ENCODE peak calls at places on chromosomes 3 and 15, in six cellular contexts. One of them, this sample, is unnamed.

GRCh38 chr15:67550522-67550921 is 8.0 kb downstream of the MAP2K5 start:
- DNase-seq in glutamatergic neuron: no peak
- DNase-seq in lower lobe of right lung: no peak
- DNase-seq in naive thymus-derived CD4-positive, alpha-beta T cell: no peak
- DNase-seq in activated CD4-positive, alpha-beta T cell treated with anti-CD3 and anti-CD28 coated beads, Interleukin-2, amount 50 U/mL, for 4 hours: no peak
- DNase-seq in fibroblast of the aortic adventitia: no peak
- DNase-seq in this sample: no peak

GRCh38 chr3:3113042-3113709 is 3.0 kb upstream of the IL5RA start:
- DNase-seq in glutamatergic neuron: no peak
- DNase-seq in lower lobe of right lung: no peak
- DNase-seq in naive thymus-derived CD4-positive, alpha-beta T cell: no peak
- DNase-seq in activated CD4-positive, alpha-beta T cell treated with anti-CD3 and anti-CD28 coated beads, Interleukin-2, amount 50 U/mL, for 4 hours: no peak
- DNase-seq in fibroblast of the aortic adventitia: peak
- DNase-seq in this sample: no peak

GRCh38 chr3:12752111-12752510 is 6.9 kb downstream of the TMEM40 start:
- DNase-seq in glutamatergic neuron: no peak
- DNase-seq in lower lobe of right lung: no peak
- DNase-seq in naive thymus-derived CD4-positive, alpha-beta T cell: no peak
- DNase-seq in activated CD4-positive, alpha-beta T cell treated with anti-CD3 and anti-CD28 coated beads, Interleukin-2, amount 50 U/mL, for 4 hours: no peak
- DNase-seq in fibroblast of the aortic adventitia: no peak
- DNase-seq in this sample: no peak

GRCh38 chr3:113247664-113248458 is 36.5 kb downstream of the BOC start:
- DNase-seq in glutamatergic neuron: no peak
- DNase-seq in lower lobe of right lung: no peak
- DNase-seq in naive thymus-derived CD4-positive, alpha-beta T cell: no peak
- DNase-seq in activated CD4-positive, alpha-beta T cell treated with anti-CD3 and anti-CD28 coated beads, Interleukin-2, amount 50 U/mL, for 4 hours: no peak
- DNase-seq in fibroblast of the aortic adventitia: peak
- DNase-seq in this sample: no peak

GRCh38 chr3:36380171-36381031 is at the start of gene STAC:
- DNase-seq in glutamatergic neuron: peak
- DNase-seq in lower lobe of right lung: peak
- DNase-seq in naive thymus-derived CD4-positive, alpha-beta T cell: no peak
- DNase-seq in activated CD4-positive, alpha-beta T cell treated with anti-CD3 and anti-CD28 coated beads, Interleukin-2, amount 50 U/mL, for 4 hours: no peak
- DNase-seq in fibroblast of the aortic adventitia: peak
- DNase-seq in this sample: no peak

GRCh38 chr3:72820405-72820804 is 27.8 kb downstream of the SHQ1 start:
- DNase-seq in glutamatergic neuron: no peak
- DNase-seq in lower lobe of right lung: no peak
- DNase-seq in naive thymus-derived CD4-positive, alpha-beta T cell: no peak
- DNase-seq in activated CD4-positive, alpha-beta T cell treated with anti-CD3 and anti-CD28 coated beads, Interleukin-2, amount 50 U/mL, for 4 hours: no peak
- DNase-seq in fibroblast of the aortic adventitia: peak
- DNase-seq in this sample: peak

GRCh38 chr3:169923831-169924230 is 12.5 kb downstream of the SAMD7 start:
- DNase-seq in glutamatergic neuron: no peak
- DNase-seq in lower lobe of right lung: no peak
- DNase-seq in naive thymus-derived CD4-positive, alpha-beta T cell: no peak
- DNase-seq in activated CD4-positive, alpha-beta T cell treated with anti-CD3 and anti-CD28 coated beads, Interleukin-2, amount 50 U/mL, for 4 hours: no peak
- DNase-seq in fibroblast of the aortic adventitia: no peak
- DNase-seq in this sample: no peak

GRCh38 chr3:38992117-38992779 is 59.5 kb downstream of the SCN11A start:
- DNase-seq in glutamatergic neuron: no peak
- DNase-seq in lower lobe of right lung: no peak
- DNase-seq in naive thymus-derived CD4-positive, alpha-beta T cell: no peak
- DNase-seq in activated CD4-positive, alpha-beta T cell treated with anti-CD3 and anti-CD28 coated beads, Interleukin-2, amount 50 U/mL, for 4 hours: no peak
- DNase-seq in fibroblast of the aortic adventitia: peak
- DNase-seq in this sample: no peak

GRCh38 chr15:61050844-61051569 is 178.1 kb downstream of the RORA start:
- DNase-seq in glutamatergic neuron: no peak
- DNase-seq in lower lobe of right lung: no peak
- DNase-seq in naive thymus-derived CD4-positive, alpha-beta T cell: no peak
- DNase-seq in activated CD4-positive, alpha-beta T cell treated with anti-CD3 and anti-CD28 coated beads, Interleukin-2, amount 50 U/mL, for 4 hours: no peak
- DNase-seq in fibroblast of the aortic adventitia: no peak
- DNase-seq in this sample: no peak

GRCh38 chr3:188706599-188706998 is 465.2 kb upstream of the TPRG1 start:
- DNase-seq in glutamatergic neuron: no peak
- DNase-seq in lower lobe of right lung: no peak
- DNase-seq in naive thymus-derived CD4-positive, alpha-beta T cell: no peak
- DNase-seq in activated CD4-positive, alpha-beta T cell treated with anti-CD3 and anti-CD28 coated beads, Interleukin-2, amount 50 U/mL, for 4 hours: no peak
- DNase-seq in fibroblast of the aortic adventitia: peak
- DNase-seq in this sample: no peak

GRCh38 chr15:70826634-70827033 is 27.3 kb downstream of the LARP6 start:
- DNase-seq in glutamatergic neuron: no peak
- DNase-seq in lower lobe of right lung: no peak
- DNase-seq in naive thymus-derived CD4-positive, alpha-beta T cell: no peak
- DNase-seq in activated CD4-positive, alpha-beta T cell treated with anti-CD3 and anti-CD28 coated beads, Interleukin-2, amount 50 U/mL, for 4 hours: no peak
- DNase-seq in fibroblast of the aortic adventitia: peak
- DNase-seq in this sample: no peak

GRCh38 chr3:123080864-123081562 is 14.2 kb downstream of the PDIA5 start:
- DNase-seq in glutamatergic neuron: no peak
- DNase-seq in lower lobe of right lung: no peak
- DNase-seq in naive thymus-derived CD4-positive, alpha-beta T cell: no peak
- DNase-seq in activated CD4-positive, alpha-beta T cell treated with anti-CD3 and anti-CD28 coated beads, Interleukin-2, amount 50 U/mL, for 4 hours: no peak
- DNase-seq in fibroblast of the aortic adventitia: peak
- DNase-seq in this sample: no peak

GRCh38 chr3:11600501-11601282 is 43.0 kb downstream of the VGLL4 start:
- DNase-seq in glutamatergic neuron: no peak
- DNase-seq in lower lobe of right lung: no peak
- DNase-seq in naive thymus-derived CD4-positive, alpha-beta T cell: no peak
- DNase-seq in activated CD4-positive, alpha-beta T cell treated with anti-CD3 and anti-CD28 coated beads, Interleukin-2, amount 50 U/mL, for 4 hours: no peak
- DNase-seq in fibroblast of the aortic adventitia: peak
- DNase-seq in this sample: no peak

GRCh38 chr3:44445786-44446185 is 31.7 kb downstream of the ZNF445 start:
- DNase-seq in glutamatergic neuron: no peak
- DNase-seq in lower lobe of right lung: no peak
- DNase-seq in naive thymus-derived CD4-positive, alpha-beta T cell: no peak
- DNase-seq in activated CD4-positive, alpha-beta T cell treated with anti-CD3 and anti-CD28 coated beads, Interleukin-2, amount 50 U/mL, for 4 hours: no peak
- DNase-seq in fibroblast of the aortic adventitia: no peak
- DNase-seq in this sample: no peak

GRCh38 chr3:42749025-42749752 is 23.9 kb downstream of the CCDC13 start:
- DNase-seq in glutamatergic neuron: no peak
- DNase-seq in lower lobe of right lung: no peak
- DNase-seq in naive thymus-derived CD4-positive, alpha-beta T cell: no peak
- DNase-seq in activated CD4-positive, alpha-beta T cell treated with anti-CD3 and anti-CD28 coated beads, Interleukin-2, amount 50 U/mL, for 4 hours: no peak
- DNase-seq in fibroblast of the aortic adventitia: no peak
- DNase-seq in this sample: no peak

GRCh38 chr15:63973212-63974009 is 72.9 kb downstream of the DAPK2 start:
- DNase-seq in glutamatergic neuron: no peak
- DNase-seq in lower lobe of right lung: no peak
- DNase-seq in naive thymus-derived CD4-positive, alpha-beta T cell: no peak
- DNase-seq in activated CD4-positive, alpha-beta T cell treated with anti-CD3 and anti-CD28 coated beads, Interleukin-2, amount 50 U/mL, for 4 hours: no peak
- DNase-seq in fibroblast of the aortic adventitia: peak
- DNase-seq in this sample: no peak

GRCh38 chr3:105448338-105448982 is 81.8 kb downstream of the ALCAM start:
- DNase-seq in glutamatergic neuron: peak
- DNase-seq in lower lobe of right lung: no peak
- DNase-seq in naive thymus-derived CD4-positive, alpha-beta T cell: no peak
- DNase-seq in activated CD4-positive, alpha-beta T cell treated with anti-CD3 and anti-CD28 coated beads, Interleukin-2, amount 50 U/mL, for 4 hours: no peak
- DNase-seq in fibroblast of the aortic adventitia: peak
- DNase-seq in this sample: peak

GRCh38 chr3:132432639-132433038 is 15.3 kb downstream of the DNAJC13 start:
- DNase-seq in glutamatergic neuron: no peak
- DNase-seq in lower lobe of right lung: no peak
- DNase-seq in naive thymus-derived CD4-positive, alpha-beta T cell: no peak
- DNase-seq in activated CD4-positive, alpha-beta T cell treated with anti-CD3 and anti-CD28 coated beads, Interleukin-2, amount 50 U/mL, for 4 hours: no peak
- DNase-seq in fibroblast of the aortic adventitia: peak
- DNase-seq in this sample: no peak

GRCh38 chr3:62823461-62824050 is 51.7 kb downstream of the CADPS start:
- DNase-seq in glutamatergic neuron: no peak
- DNase-seq in lower lobe of right lung: no peak
- DNase-seq in naive thymus-derived CD4-positive, alpha-beta T cell: no peak
- DNase-seq in activated CD4-positive, alpha-beta T cell treated with anti-CD3 and anti-CD28 coated beads, Interleukin-2, amount 50 U/mL, for 4 hours: no peak
- DNase-seq in fibroblast of the aortic adventitia: no peak
- DNase-seq in this sample: no peak

GRCh38 chr3:57164606-57165573 is at the start of gene IL17RD:
- DNase-seq in glutamatergic neuron: peak
- DNase-seq in lower lobe of right lung: peak
- DNase-seq in naive thymus-derived CD4-positive, alpha-beta T cell: no peak
- DNase-seq in activated CD4-positive, alpha-beta T cell treated with anti-CD3 and anti-CD28 coated beads, Interleukin-2, amount 50 U/mL, for 4 hours: peak
- DNase-seq in fibroblast of the aortic adventitia: peak
- DNase-seq in this sample: peak

GRCh38 chr15:68228143-68228970 is 1.2 kb downstream of the CLN6 start:
- DNase-seq in glutamatergic neuron: no peak
- DNase-seq in lower lobe of right lung: no peak
- DNase-seq in naive thymus-derived CD4-positive, alpha-beta T cell: no peak
- DNase-seq in activated CD4-positive, alpha-beta T cell treated with anti-CD3 and anti-CD28 coated beads, Interleukin-2, amount 50 U/mL, for 4 hours: no peak
- DNase-seq in fibroblast of the aortic adventitia: peak
- DNase-seq in this sample: no peak

GRCh38 chr15:37698679-37699078 is 235.8 kb upstream of the TMCO5A start:
- DNase-seq in glutamatergic neuron: no peak
- DNase-seq in lower lobe of right lung: no peak
- DNase-seq in naive thymus-derived CD4-positive, alpha-beta T cell: no peak
- DNase-seq in activated CD4-positive, alpha-beta T cell treated with anti-CD3 and anti-CD28 coated beads, Interleukin-2, amount 50 U/mL, for 4 hours: no peak
- DNase-seq in fibroblast of the aortic adventitia: no peak
- DNase-seq in this sample: no peak

GRCh38 chr3:170301404-170301803 is 56.1 kb upstream of the SKIL start:
- DNase-seq in glutamatergic neuron: no peak
- DNase-seq in lower lobe of right lung: no peak
- DNase-seq in naive thymus-derived CD4-positive, alpha-beta T cell: no peak
- DNase-seq in activated CD4-positive, alpha-beta T cell treated with anti-CD3 and anti-CD28 coated beads, Interleukin-2, amount 50 U/mL, for 4 hours: no peak
- DNase-seq in fibroblast of the aortic adventitia: peak
- DNase-seq in this sample: no peak

GRCh38 chr15:60257760-60258159 is 140.0 kb downstream of the ANXA2 start:
- DNase-seq in glutamatergic neuron: no peak
- DNase-seq in lower lobe of right lung: no peak
- DNase-seq in naive thymus-derived CD4-positive, alpha-beta T cell: no peak
- DNase-seq in activated CD4-positive, alpha-beta T cell treated with anti-CD3 and anti-CD28 coated beads, Interleukin-2, amount 50 U/mL, for 4 hours: no peak
- DNase-seq in fibroblast of the aortic adventitia: no peak
- DNase-seq in this sample: no peak

GRCh38 chr15:36579792-36580431 is 486 bp downstream of the CDIN1 start:
- DNase-seq in glutamatergic neuron: no peak
- DNase-seq in lower lobe of right lung: peak
- DNase-seq in naive thymus-derived CD4-positive, alpha-beta T cell: no peak
- DNase-seq in activated CD4-positive, alpha-beta T cell treated with anti-CD3 and anti-CD28 coated beads, Interleukin-2, amount 50 U/mL, for 4 hours: no peak
- DNase-seq in fibroblast of the aortic adventitia: no peak
- DNase-seq in this sample: no peak

GRCh38 chr3:123416647-123417046 is 32.2 kb downstream of the ADCY5 start:
- DNase-seq in glutamatergic neuron: no peak
- DNase-seq in lower lobe of right lung: no peak
- DNase-seq in naive thymus-derived CD4-positive, alpha-beta T cell: no peak
- DNase-seq in activated CD4-positive, alpha-beta T cell treated with anti-CD3 and anti-CD28 coated beads, Interleukin-2, amount 50 U/mL, for 4 hours: no peak
- DNase-seq in fibroblast of the aortic adventitia: no peak
- DNase-seq in this sample: no peak

GRCh38 chr3:152245498-152246175 is 23.1 kb upstream of the MBNL1 start:
- DNase-seq in glutamatergic neuron: no peak
- DNase-seq in lower lobe of right lung: no peak
- DNase-seq in naive thymus-derived CD4-positive, alpha-beta T cell: no peak
- DNase-seq in activated CD4-positive, alpha-beta T cell treated with anti-CD3 and anti-CD28 coated beads, Interleukin-2, amount 50 U/mL, for 4 hours: no peak
- DNase-seq in fibroblast of the aortic adventitia: no peak
- DNase-seq in this sample: no peak